ENCODE peak calls at places on chromosome 19, in five cellular contexts. S, W, F, K and H are unnamed samples.

GRCh38 chr19:6233051-6233826 is 46.5 kb downstream of the MLLT1 start:
- DNase-seq in F (no peak), K (peak), S (no peak), W (no peak), H (no peak)

GRCh38 chr19:46788968-46789338 is 559 bp upstream of the SLC1A5 start:
- DNase-seq in K (no peak), S (no peak), F (no peak), W (no peak), H (no peak)

GRCh38 chr19:33387351-33388230 is 14.1 kb downstream of the CEBPG start:
- DNase-seq in S (no peak), F (no peak), K (no peak), W (no peak), H (no peak)

GRCh38 chr19:37845932-37846331 is 60.5 kb downstream of the WDR87 start:
- DNase-seq in S (no peak), W (no peak), F (no peak), K (peak), H (no peak)

GRCh38 chr19:46478356-46478986 is 7.1 kb upstream of the PNMA8A start:
- DNase-seq in W (peak), K (peak), F (no peak), S (no peak), H (no peak)

GRCh38 chr19:32343550-32344262 is 1.7 kb upstream of the ZNF507 start:
- DNase-seq in K (no peak), F (no peak), S (no peak), W (no peak), H (no peak)

GRCh38 chr19:13396256-13397080 is 109.8 kb downstream of the CACNA1A start:
- DNase-seq in F (no peak), K (peak), W (no peak), S (peak), H (peak)

GRCh38 chr19:21430674-21431073 is 33.7 kb downstream of the ZNF493 start:
- DNase-seq in S (no peak), F (no peak), K (no peak), W (no peak), H (no peak)

GRCh38 chr19:5115771-5116202 is 146.9 kb downstream of the KDM4B start:
- DNase-seq in F (no peak), K (peak), S (no peak), W (no peak), H (no peak)

GRCh38 chr19:17565611-17566010 is 10.2 kb downstream of the COLGALT1 start:
- DNase-seq in F (no peak), S (peak), W (no peak), K (peak), H (no peak)

GRCh38 chr19:2728783-2729387 is 7.7 kb upstream of the DIRAS1 start:
- DNase-seq in K (no peak), W (no peak), F (no peak), S (no peak), H (no peak)

GRCh38 chr19:18541992-18542935 is 1.1 kb downstream of the FKBP8 start:
- DNase-seq in K (no peak), W (no peak), F (no peak), S (no peak), H (no peak)

GRCh38 chr19:48676887-48677286 is 4.1 kb upstream of the NTN5 start:
- DNase-seq in K (no peak), F (no peak), S (no peak), W (no peak), H (no peak)

GRCh38 chr19:6589711-6590457 is 1.1 kb downstream of the CD70 start:
- DNase-seq in F (no peak), W (no peak), S (no peak), K (no peak), H (no peak)

GRCh38 chr19:13840751-13841338 is 36.1 kb upstream of the NANOS3 start:
- DNase-seq in F (no peak), K (no peak), S (no peak), W (no peak), H (no peak)

GRCh38 chr19:17757125-17757524 is 5.8 kb downstream of the FCHO1 start:
- DNase-seq in K (peak), S (no peak), W (no peak), F (no peak), H (peak)

GRCh38 chr19:11814707-11815050 is 606 bp downstream of the ZNF440 start:
- DNase-seq in F (no peak), S (no peak), K (peak), W (no peak), H (no peak)

GRCh38 chr19:53545271-53546065 is 7.5 kb downstream of the ZNF331 start:
- DNase-seq in W (no peak), F (no peak), S (peak), K (peak), H (no peak)

GRCh38 chr19:45187421-45188100 is 9.0 kb downstream of the BLOC1S3 start:
- DNase-seq in F (no peak), W (peak), S (no peak), K (no peak), H (no peak)

GRCh38 chr19:2503521-2504109 is 27.7 kb downstream of the GADD45B start:
- DNase-seq in K (peak), W (no peak), F (peak), S (peak), H (no peak)

GRCh38 chr19:3720533-3720917 is 12.3 kb downstream of the TJP3 start:
- DNase-seq in F (no peak), S (no peak), K (no peak), W (no peak), H (no peak)

GRCh38 chr19:33794578-33795369 is 1.9 kb upstream of the KCTD15 start:
- DNase-seq in W (no peak), S (no peak), K (no peak), F (no peak), H (no peak)

GRCh38 chr19:1799695-1800342 is 12.3 kb downstream of the ATP8B3 start:
- DNase-seq in W (no peak), F (no peak), K (no peak), S (no peak), H (no peak)

GRCh38 chr19:40674291-40674690 is 16.2 kb downstream of the NUMBL start:
- DNase-seq in K (no peak), F (no peak), W (no peak), S (no peak), H (no peak)

GRCh38 chr19:38057954-38058690 is 151.1 kb downstream of the SIPA1L3 start:
- DNase-seq in S (no peak), W (peak), F (no peak), K (no peak), H (no peak)

GRCh38 chr19:23716792-23717191 is 29.8 kb upstream of the ZNF675 start:
- DNase-seq in F (no peak), W (no peak), S (no peak), K (no peak), H (no peak)

GRCh38 chr19:19782783-19783182 is 38.8 kb downstream of the ZNF506 start:
- DNase-seq in S (no peak), K (no peak), W (no peak), F (peak), H (no peak)

GRCh38 chr19:5827342-5827890 is 12.1 kb downstream of the FUT6 start:
- DNase-seq in F (no peak), W (no peak), S (no peak), K (no peak), H (no peak)

GRCh38 chr19:40719414-40719894 is 2.5 kb downstream of the ITPKC start:
- DNase-seq in W (no peak), K (no peak), F (no peak), S (no peak), H (no peak)

GRCh38 chr19:52542984-52543664 is 15.7 kb downstream of the ZNF808 start:
- DNase-seq in S (no peak), F (no peak), W (no peak), K (peak), H (no peak)

GRCh38 chr19:8392017-8392591 is 1.9 kb downstream of the RAB11B start:
- DNase-seq in F (no peak), S (no peak), W (no peak), K (no peak), H (no peak)

GRCh38 chr19:2782357-2782935 is 627 bp downstream of the SGTA start:
- DNase-seq in S (no peak), W (no peak), F (no peak), K (no peak), H (no peak)

GRCh38 chr19:2923510-2923909 is 21.3 kb downstream of the ZNF77 start:
- DNase-seq in W (no peak), S (no peak), F (no peak), K (peak), H (no peak)

GRCh38 chr19:2199215-2199614 is 35.5 kb downstream of the DOT1L start:
- DNase-seq in S (no peak), K (no peak), F (no peak), W (no peak), H (no peak)

GRCh38 chr19:1026189-1027019 is at the start of gene CNN2:
- DNase-seq in F (peak), K (peak), S (peak), W (no peak), H (no peak)

GRCh38 chr19:33214621-33215020 is 11.0 kb downstream of the SLC7A10 start:
- DNase-seq in F (no peak), S (no peak), K (peak), W (no peak), H (no peak)

GRCh38 chr19:7870571-7871279 is 3.5 kb downstream of the PRR36 start:
- DNase-seq in K (no peak), F (no peak), W (peak), S (peak), H (no peak)

GRCh38 chr19:38173324-38174041 is 50.5 kb downstream of the DPF1 start:
- DNase-seq in K (peak), F (no peak), W (peak), S (no peak), H (no peak)

GRCh38 chr19:44822177-44822576 is 13.3 kb downstream of the BCAM start:
- DNase-seq in S (no peak), K (no peak), F (no peak), W (no peak), H (no peak)

GRCh38 chr19:9862897-9863296 is 27.8 kb downstream of the PIN1 start:
- DNase-seq in F (no peak), S (no peak), W (no peak), K (no peak), H (no peak)